ENCODE peak calls at places on chromosomes 6 and 20, in ten cellular contexts. H is CD8-positive, alpha-beta T cell; K is natural killer cell; U is activated naive CD8-positive, alpha-beta T cell treated with anti-CD3 and anti-CD28 coated beads, Interleukin-2, amount 50 U/mL, for 24 hours; O is right cardiac atrium; L is gastroesophageal sphincter; X is CD4-positive, alpha-beta T cell; R is lower lobe of right lung; C is activated CD8-positive, alpha-beta T cell treated with anti-CD3 and anti-CD28 coated beads for 36 hours; Q is gastrocnemius medialis. J is an unnamed sample.

GRCh38 chr6:21201181-21201580 is 392.4 kb upstream of the SOX4 start:
- ATAC-seq in H (no peak), K (no peak), U (no peak), O (no peak), L (no peak), X (no peak), R (no peak), C (no peak), Q (no peak), J (no peak)

GRCh38 chr6:85866373-85866740 is 223.7 kb upstream of the SYNCRIP start:
- ATAC-seq in H (no peak), K (no peak), U (no peak), O (no peak), L (peak; percentile 68), X (no peak), R (peak; percentile 39), C (no peak), Q (peak; percentile 23), J (peak; percentile 59)

GRCh38 chr6:116405663-116406329 is 35.0 kb downstream of the DSE start:
- ATAC-seq in H (no peak), K (no peak), U (peak; percentile 40), O (no peak), L (no peak), X (no peak), R (no peak), C (peak; percentile 75), Q (peak; percentile 68), J (no peak)

GRCh38 chr6:8674088-8674487 is 238.7 kb upstream of the SLC35B3 start:
- ATAC-seq in H (no peak), K (no peak), U (no peak), O (no peak), L (no peak), X (no peak), R (no peak), C (no peak), Q (no peak), J (no peak)

GRCh38 chr6:73177221-73177944 is 47.9 kb downstream of the KHDC1L start:
- ATAC-seq in H (no peak), K (no peak), U (no peak), O (no peak), L (no peak), X (no peak), R (no peak), C (no peak), Q (no peak), J (no peak)

GRCh38 chr6:52725133-52725529 is 38.1 kb downstream of the GSTA2 start:
- ATAC-seq in H (no peak), K (no peak), U (no peak), O (no peak), L (no peak), X (no peak), R (peak; percentile 13), C (no peak), Q (no peak), J (peak; percentile 74)

GRCh38 chr6:163474581-163474980 is 60.1 kb downstream of the QKI start:
- ATAC-seq in H (no peak), K (no peak), U (no peak), O (no peak), L (no peak), X (no peak), R (no peak), C (no peak), Q (no peak), J (no peak)

GRCh38 chr6:33571637-33572316 is 8.3 kb downstream of the BAK1 start:
- ATAC-seq in H (no peak), K (no peak), U (no peak), O (peak; percentile 4), L (no peak), X (no peak), R (no peak), C (no peak), Q (peak; percentile 7), J (no peak)

GRCh38 chr20:41125530-41126457 is 11.5 kb upstream of the PLCG1 start:
- ATAC-seq in H (peak; percentile 14), K (no peak), U (no peak), O (peak; percentile 9), L (no peak), X (no peak), R (peak; percentile 21), C (no peak), Q (no peak), J (no peak)

GRCh38 chr6:46098678-46099077 is 31.1 kb upstream of the ENPP4 start:
- ATAC-seq in H (no peak), K (no peak), U (no peak), O (peak; percentile 19), L (no peak), X (no peak), R (peak; percentile 51), C (no peak), Q (no peak), J (no peak)

GRCh38 chr6:137631323-137631722 is 137.1 kb upstream of the OLIG3 start:
- ATAC-seq in H (no peak), K (no peak), U (no peak), O (no peak), L (no peak), X (no peak), R (no peak), C (no peak), Q (no peak), J (peak; percentile 81)

GRCh38 chr6:167350731-167351655 is 26.1 kb downstream of the TTLL2 start:
- ATAC-seq in H (peak; percentile 78), K (peak; percentile 79), U (peak; percentile 85), O (peak; percentile 81), L (peak; percentile 79), X (peak; percentile 79), R (peak; percentile 92), C (peak; percentile 86), Q (no peak), J (peak; percentile 76)

GRCh38 chr6:129754750-129755149 is 44.8 kb upstream of the ARHGAP18 start:
- ATAC-seq in H (no peak), K (no peak), U (no peak), O (no peak), L (no peak), X (no peak), R (no peak), C (no peak), Q (no peak), J (no peak)

GRCh38 chr20:31602430-31602778 is 2.7 kb upstream of the ID1 start:
- ATAC-seq in H (no peak), K (no peak), U (no peak), O (no peak), L (no peak), X (no peak), R (no peak), C (no peak), Q (no peak), J (no peak)

GRCh38 chr6:147950623-147950987 is 392.0 kb upstream of the SASH1 start:
- ATAC-seq in H (no peak), K (no peak), U (no peak), O (peak; percentile 81), L (peak; percentile 80), X (no peak), R (peak; percentile 83), C (no peak), Q (peak; percentile 60), J (no peak)

GRCh38 chr20:41643504-41643938 is 25.3 kb upstream of the CHD6 start:
- ATAC-seq in H (no peak), K (no peak), U (no peak), O (peak; percentile 77), L (no peak), X (no peak), R (peak; percentile 89), C (no peak), Q (no peak), J (peak; percentile 53)

GRCh38 chr20:63931735-63932134 is 24.5 kb downstream of the UCKL1 start:
- ATAC-seq in H (no peak), K (no peak), U (no peak), O (no peak), L (no peak), X (no peak), R (no peak), C (no peak), Q (no peak), J (no peak)

GRCh38 chr6:18324708-18325047 is 60.3 kb upstream of the DEK start:
- ATAC-seq in H (no peak), K (no peak), U (no peak), O (no peak), L (no peak), X (no peak), R (no peak), C (no peak), Q (no peak), J (no peak)

GRCh38 chr20:43563429-43563828 is 4.6 kb downstream of the SGK2 start:
- ATAC-seq in H (no peak), K (no peak), U (no peak), O (no peak), L (no peak), X (no peak), R (no peak), C (no peak), Q (no peak), J (no peak)

GRCh38 chr6:16042751-16043150 is 86.1 kb upstream of the MYLIP start:
- ATAC-seq in H (no peak), K (no peak), U (no peak), O (no peak), L (no peak), X (no peak), R (no peak), C (no peak), Q (no peak), J (no peak)

GRCh38 chr6:148807784-148808183 is 61.0 kb downstream of the UST start:
- ATAC-seq in H (no peak), K (no peak), U (no peak), O (no peak), L (no peak), X (no peak), R (no peak), C (no peak), Q (no peak), J (no peak)

GRCh38 chr6:125821825-125822281 is 31.1 kb downstream of the NCOA7 start:
- ATAC-seq in H (no peak), K (no peak), U (peak; percentile 52), O (peak; percentile 79), L (peak; percentile 44), X (no peak), R (no peak), C (peak; percentile 45), Q (peak; percentile 46), J (peak; percentile 37)

GRCh38 chr20:38685853-38686473 is 38.3 kb upstream of the SLC32A1 start:
- ATAC-seq in H (peak; percentile 42), K (peak; percentile 64), U (no peak), O (no peak), L (no peak), X (peak; percentile 55), R (no peak), C (no peak), Q (no peak), J (no peak)

GRCh38 chr6:135114355-135115145 is 59.9 kb upstream of the HBS1L start:
- ATAC-seq in H (peak; percentile 35), K (no peak), U (peak; percentile 82), O (no peak), L (no peak), X (no peak), R (no peak), C (peak; percentile 72), Q (no peak), J (no peak)

GRCh38 chr6:125791151-125791819 is 525 bp downstream of the NCOA7 start:
- ATAC-seq in H (peak; percentile 39), K (peak; percentile 36), U (peak; percentile 34), O (peak; percentile 45), L (no peak), X (peak; percentile 48), R (peak; percentile 62), C (peak; percentile 28), Q (no peak), J (peak; percentile 57)

GRCh38 chr6:83952830-83953229 is 80.7 kb upstream of the MRAP2 start:
- ATAC-seq in H (no peak), K (no peak), U (no peak), O (no peak), L (no peak), X (no peak), R (no peak), C (no peak), Q (no peak), J (no peak)

GRCh38 chr6:13077117-13077516 is 251.2 kb downstream of the TBC1D7 start:
- ATAC-seq in H (no peak), K (no peak), U (no peak), O (no peak), L (no peak), X (no peak), R (no peak), C (no peak), Q (no peak), J (no peak)

J was measured in esophagus mucosa.